ENCODE peak calls at places on chromosome 19, in five cellular contexts. G, Q, P, S and C are unnamed samples.

GRCh38 chr19:45009625-45010255 is 8.5 kb downstream of the RELB start:
- DNase-seq in G (no peak), Q (no peak), P (no peak), S (no peak), C (no peak)

GRCh38 chr19:42284641-42285341 is 15.7 kb downstream of the CIC start:
- DNase-seq in G (peak; percentile 54), Q (no peak), P (no peak), S (no peak), C (no peak)

GRCh38 chr19:934865-935422 is 9.1 kb downstream of the ARID3A start:
- DNase-seq in G (peak; percentile 95), Q (peak; percentile 89), P (peak; percentile 57), S (peak; percentile 74), C (no peak)

GRCh38 chr19:6744381-6745288 is 5.2 kb downstream of the TRIP10 start:
- DNase-seq in G (peak; percentile 60), Q (peak; percentile 91), P (peak; percentile 72), S (peak; percentile 85), C (no peak)

GRCh38 chr19:18321729-18322091 is 1.2 kb downstream of the LSM4 start:
- DNase-seq in G (no peak), Q (no peak), P (no peak), S (no peak), C (no peak)

GRCh38 chr19:56111601-56112312 is 9.3 kb downstream of the ZNF787 start:
- DNase-seq in G (peak; percentile 66), Q (peak; percentile 45), P (no peak), S (no peak), C (no peak)

GRCh38 chr19:34428549-34429285 is 536 bp downstream of the UBA2 start:
- DNase-seq in G (peak; percentile 53), Q (peak; percentile 52), P (peak; percentile 8), S (peak; percentile 40), C (no peak)

GRCh38 chr19:3028305-3029069 is 593 bp downstream of the TLE2 start:
- DNase-seq in G (no peak), Q (peak; percentile 29), P (no peak), S (no peak), C (no peak)

GRCh38 chr19:7415163-7415856 is 66.6 kb downstream of the ARHGEF18 start:
- DNase-seq in G (peak; percentile 76), Q (no peak), P (peak; percentile 81), S (peak; percentile 85), C (no peak)

GRCh38 chr19:8526345-8527062 is 12.5 kb upstream of the ZNF414 start:
- DNase-seq in G (peak; percentile 91), Q (peak; percentile 88), P (peak; percentile 82), S (peak; percentile 90), C (no peak)

GRCh38 chr19:6459356-6460098 is at the start of gene SLC25A23:
- DNase-seq in G (peak; percentile 73), Q (peak; percentile 68), P (peak; percentile 47), S (peak; percentile 75), C (peak; percentile 2)

GRCh38 chr19:53772943-53773342 is 51.2 kb downstream of the NLRP12 start:
- DNase-seq in G (no peak), Q (no peak), P (peak; percentile 40), S (peak; percentile 46), C (peak; percentile 27)

GRCh38 chr19:21586341-21587116 is 81.1 kb downstream of the ZNF429 start:
- DNase-seq in G (peak; percentile 23), Q (peak; percentile 18), P (no peak), S (no peak), C (no peak)

GRCh38 chr19:1616875-1617274 is 11.6 kb upstream of the UQCR11 start:
- DNase-seq in G (no peak), Q (no peak), P (no peak), S (no peak), C (no peak)

GRCh38 chr19:56126983-56127780 is 6.1 kb upstream of the ZNF787 start:
- DNase-seq in G (no peak), Q (no peak), P (no peak), S (no peak), C (no peak)

GRCh38 chr19:16889429-16889882 is 657 bp downstream of the F2RL3 start:
- DNase-seq in G (no peak), Q (no peak), P (no peak), S (no peak), C (no peak)

GRCh38 chr19:42392165-42392564 is 2.1 kb upstream of the CNFN start:
- DNase-seq in G (no peak), Q (no peak), P (no peak), S (no peak), C (no peak)

GRCh38 chr19:1265611-1266115 is 3.5 kb upstream of the CIRBP start:
- DNase-seq in G (peak; percentile 60), Q (peak; percentile 89), P (peak; percentile 62), S (peak; percentile 73), C (no peak)

GRCh38 chr19:31255174-31255862 is 93.9 kb downstream of the TSHZ3 start:
- DNase-seq in G (no peak), Q (no peak), P (no peak), S (no peak), C (no peak)

GRCh38 chr19:58123354-58123753 is 25.3 kb upstream of the ZSCAN18 start:
- DNase-seq in G (no peak), Q (no peak), P (no peak), S (no peak), C (no peak)

GRCh38 chr19:14450168-14450874 is 17.2 kb downstream of the PKN1 start:
- DNase-seq in G (no peak), Q (peak; percentile 41), P (no peak), S (no peak), C (no peak)

GRCh38 chr19:15672580-15673175 is at the start of gene CYP4F12:
- DNase-seq in G (peak; percentile 92), Q (peak; percentile 81), P (no peak), S (no peak), C (no peak)

GRCh38 chr19:19602713-19603320 is 15.7 kb downstream of the PBX4 start:
- DNase-seq in G (no peak), Q (no peak), P (no peak), S (no peak), C (no peak)

GRCh38 chr19:31334101-31334848 is 15.0 kb downstream of the TSHZ3 start:
- DNase-seq in G (no peak), Q (no peak), P (peak; percentile 85), S (peak; percentile 87), C (no peak)

GRCh38 chr19:10113592-10113963 is 2.1 kb downstream of the P2RY11 start:
- DNase-seq in G (no peak), Q (no peak), P (no peak), S (no peak), C (no peak)

GRCh38 chr19:18390075-18390909 is 4.3 kb downstream of the GDF15 start:
- DNase-seq in G (no peak), Q (no peak), P (no peak), S (no peak), C (no peak)

GRCh38 chr19:23415034-23415433 is 19.8 kb upstream of the ZNF91 start:
- DNase-seq in G (no peak), Q (no peak), P (no peak), S (no peak), C (no peak)

GRCh38 chr19:49866933-49867782 is at the start of gene PNKP:
- DNase-seq in G (peak; percentile 92), Q (peak; percentile 95), P (peak; percentile 80), S (peak; percentile 89), C (no peak)
- TF ChIP-seq CTCF in G (no peak), Q (no peak), P (no peak), S (no peak), C (no peak)

DNA sequence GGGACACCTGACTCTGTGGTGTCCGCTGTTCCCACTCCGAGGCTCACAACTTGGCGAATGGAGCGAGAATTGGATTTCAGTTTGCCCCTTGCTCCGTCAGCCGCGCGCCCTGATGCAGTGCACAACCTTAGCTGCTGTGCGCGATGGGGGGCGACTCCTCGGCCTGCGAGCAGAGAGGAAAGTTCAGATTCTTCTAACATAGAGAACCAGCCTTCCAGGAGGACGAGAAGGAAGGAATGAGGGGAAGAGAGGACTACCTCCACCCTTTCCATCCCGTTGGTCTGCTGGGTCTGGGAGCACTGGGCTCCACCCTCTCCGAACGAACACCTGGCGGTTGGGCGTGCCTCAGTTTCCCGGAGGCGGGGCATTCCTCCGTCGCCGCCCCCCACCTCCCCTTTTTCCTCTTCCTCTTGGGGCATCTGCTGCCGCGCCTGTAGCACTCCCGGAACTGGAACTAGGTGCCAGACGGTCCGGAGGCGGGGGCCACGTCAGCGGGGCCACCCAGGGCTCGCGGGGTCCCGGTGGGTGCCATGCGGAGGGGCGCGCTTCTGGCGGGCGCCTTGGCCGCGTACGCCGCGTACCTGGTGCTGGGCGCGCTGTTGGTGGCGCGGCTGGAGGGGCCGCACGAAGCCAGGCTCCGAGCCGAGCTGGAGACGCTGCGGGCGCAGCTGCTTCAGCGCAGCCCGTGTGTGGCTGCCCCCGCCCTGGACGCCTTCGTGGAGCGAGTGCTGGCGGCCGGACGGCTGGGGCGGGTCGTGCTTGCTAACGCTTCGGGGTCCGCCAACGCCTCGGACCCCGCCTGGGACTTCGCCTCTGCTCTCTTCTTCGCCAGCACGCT is at the start of gene KCNK6:
- DNase-seq in G (peak; percentile 66), Q (peak; percentile 39), P (peak; percentile 14), S (peak; percentile 35), C (no peak)
- H3K4me3 ChIP-seq in G (peak within 1 kb of the TSS; percentile 51), Q (peak within 1 kb of the TSS; percentile 71), P (peak within 1 kb of the TSS; percentile 60), S (peak within 1 kb of the TSS; percentile 71), C (peak within 1 kb of the TSS; percentile 86)

GRCh38 chr19:47231215-47232054 is 436 bp upstream of the BBC3 start:
- DNase-seq in G (peak; percentile 96), Q (peak; percentile 90), P (peak; percentile 81), S (peak; percentile 91), C (no peak)

GRCh38 chr19:47228937-47229673 is 1.9 kb downstream of the BBC3 start:
- DNase-seq in G (no peak), Q (no peak), P (peak; percentile 51), S (peak; percentile 46), C (no peak)

GRCh38 chr19:47229674-47230121 is 1.3 kb downstream of the BBC3 start:
- DNase-seq in G (no peak), Q (no peak), P (peak; percentile 44), S (peak; percentile 45), C (no peak)

GRCh38 chr19:47230921-47231214 is at the start of gene BBC3:
- DNase-seq in G (no peak), Q (no peak), P (no peak), S (no peak), C (no peak)

DNA sequence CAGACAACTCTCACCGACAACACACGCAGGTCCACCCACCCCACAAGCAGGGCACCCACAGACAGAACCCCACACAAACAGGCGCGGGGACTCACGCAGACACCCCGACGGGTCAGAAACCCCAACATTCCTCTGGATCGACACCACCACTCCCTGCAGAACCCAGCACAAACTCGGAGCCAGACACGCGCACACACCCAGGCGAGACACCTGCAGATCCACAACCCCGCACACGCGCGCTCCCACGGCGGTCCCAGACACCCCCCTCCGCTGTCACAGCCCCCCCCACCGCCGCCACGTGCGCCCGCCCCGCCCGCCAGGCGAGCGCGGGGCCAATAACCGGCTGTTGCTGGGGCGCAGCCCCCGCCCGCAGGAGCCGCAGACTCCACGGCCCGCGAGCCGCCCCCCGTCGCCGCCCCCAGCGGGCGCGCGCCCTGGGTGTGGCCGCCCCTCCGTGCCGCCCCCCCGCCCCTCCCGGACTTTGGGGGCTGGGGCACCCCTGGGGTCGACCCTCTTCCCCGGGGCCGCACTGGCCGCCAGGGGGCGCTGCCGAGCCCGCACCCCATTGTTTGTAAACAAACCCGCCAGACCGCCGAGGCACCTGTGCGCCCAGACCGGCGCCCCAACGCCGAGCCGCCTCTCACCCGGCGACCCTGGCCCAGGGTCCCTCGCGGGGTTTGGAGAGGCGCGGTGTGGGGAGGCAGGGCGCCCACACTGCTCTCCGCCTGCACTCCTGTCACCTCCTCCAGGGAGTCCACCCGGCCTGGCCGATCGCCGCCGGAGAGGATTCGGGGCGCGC is 678 bp downstream of the BBC3 start:
- DNase-seq in G (peak; percentile 80), Q (peak; percentile 77), P (peak; percentile 10), S (peak; percentile 34), C (no peak)
- TF ChIP-seq CTCF in G (peak; percentile 79), Q (peak; percentile 94), P (peak; percentile 16), S (peak; percentile 49), C (peak; percentile 69)

GRCh38 chr19:43668406-43669158 is 1.4 kb downstream of the PLAUR start:
- DNase-seq in G (peak; percentile 97), Q (peak; percentile 96), P (peak; percentile 95), S (peak; percentile 98), C (peak; percentile 98)
- H3K4me3 ChIP-seq in G (peak overlapping the region; percentile 35), Q (peak overlapping the region; percentile 68), P (peak overlapping the region; percentile 97), S (peak overlapping the region; percentile 91), C (peak overlapping the region; percentile 87)